ENCODE peak calls at places on chromosomes 3 and 15, in five cellular contexts. G is activated CD4-positive, alpha-beta T cell treated with anti-CD3 and anti-CD28 coated beads for 4 hours; M is activated T-cell treated with anti-CD3 and anti-CD28 coated beads, Interleukin-2, amount 50 U/mL, for 72 hours; J is upper lobe of right lung; Z is mucosa of descending colon. H is an unnamed sample.

GRCh38 chr15:50358805-50359204 is 3.8 kb upstream of the GABPB1 start:
- DNase-seq in G (peak), M (peak), J (no peak), Z (no peak), H (no peak)

GRCh38 chr3:186534113-186534669 is 10.0 kb downstream of the CRYGS start:
- DNase-seq in G (peak), M (peak), J (no peak), Z (peak), H (no peak)

GRCh38 chr3:150545419-150546225 is 674 bp downstream of the SERP1 start:
- DNase-seq in G (peak), M (peak), J (no peak), Z (peak), H (no peak)

GRCh38 chr3:65170357-65171090 is 482.7 kb upstream of the ADAMTS9 start:
- DNase-seq in G (no peak), M (no peak), J (peak), Z (peak), H (no peak)

GRCh38 chr15:79209690-79210089 is 72.8 kb upstream of the ANKRD34C start:
- DNase-seq in G (no peak), M (no peak), J (no peak), Z (no peak), H (no peak)

GRCh38 chr3:28700728-28701127 is 352.1 kb upstream of the AZI2 start:
- DNase-seq in G (no peak), M (no peak), J (no peak), Z (no peak), H (no peak)

GRCh38 chr3:171804618-171805389 is 5.5 kb downstream of the PLD1 start:
- DNase-seq in G (no peak), M (no peak), J (no peak), Z (no peak), H (no peak)

GRCh38 chr15:86002444-86002843 is 77.2 kb upstream of the AGBL1 start:
- DNase-seq in G (no peak), M (no peak), J (no peak), Z (no peak), H (no peak)

GRCh38 chr15:95620934-95621579 is 709.4 kb upstream of the NR2F2 start:
- DNase-seq in G (no peak), M (no peak), J (no peak), Z (no peak), H (no peak)

GRCh38 chr3:117540583-117540982 is 831.0 kb downstream of the TUSC7 start:
- DNase-seq in G (no peak), M (no peak), J (no peak), Z (no peak), H (no peak)

GRCh38 chr15:69154684-69155083 is 5.8 kb upstream of the GLCE start:
- DNase-seq in G (no peak), M (no peak), J (no peak), Z (no peak), H (no peak)

GRCh38 chr3:16639806-16640205 is 34.6 kb upstream of the DAZL start:
- DNase-seq in G (no peak), M (no peak), J (no peak), Z (no peak), H (no peak)

GRCh38 chr3:124035463-124036121 is 43.7 kb upstream of the ROPN1 start:
- DNase-seq in G (no peak), M (no peak), J (no peak), Z (no peak), H (no peak)

GRCh38 chr3:13595485-13595884 is 46.6 kb downstream of the FBLN2 start:
- DNase-seq in G (no peak), M (no peak), J (no peak), Z (no peak), H (no peak)

GRCh38 chr3:190586631-190587000 is 72.7 kb downstream of the IL1RAP start:
- DNase-seq in G (peak), M (peak), J (no peak), Z (no peak), H (no peak)

GRCh38 chr3:167350245-167350862 is 29.7 kb downstream of the ZBBX start:
- DNase-seq in G (no peak), M (no peak), J (no peak), Z (no peak), H (no peak)

GRCh38 chr3:40800343-40800742 is 275.6 kb downstream of the ZNF621 start:
- DNase-seq in G (no peak), M (no peak), J (no peak), Z (peak), H (peak)

GRCh38 chr15:63551400-63551799 is 45.8 kb upstream of the FBXL22 start:
- DNase-seq in G (no peak), M (no peak), J (no peak), Z (no peak), H (no peak)

GRCh38 chr3:7709383-7710082 is 792.1 kb upstream of the LMCD1 start:
- DNase-seq in G (no peak), M (no peak), J (no peak), Z (no peak), H (no peak)

GRCh38 chr15:77419050-77419835 is 661 bp downstream of the PEAK1 start:
- DNase-seq in G (peak), M (peak), J (peak), Z (peak), H (peak)

GRCh38 chr15:77081971-77082370 is 11.1 kb upstream of the TSPAN3 start:
- DNase-seq in G (no peak), M (no peak), J (no peak), Z (no peak), H (no peak)

GRCh38 chr15:33584797-33585196 is 274.0 kb downstream of the RYR3 start:
- DNase-seq in G (no peak), M (no peak), J (no peak), Z (no peak), H (no peak)

GRCh38 chr3:187954486-187955075 is 199.4 kb upstream of the LPP start:
- DNase-seq in G (no peak), M (no peak), J (no peak), Z (no peak), H (no peak)

GRCh38 chr3:132006605-132007204 is 28.1 kb downstream of the CPNE4 start:
- DNase-seq in G (no peak), M (peak), J (no peak), Z (peak), H (no peak)

GRCh38 chr3:116445291-116445841 is at the start of gene LSAMP:
- DNase-seq in G (no peak), M (no peak), J (no peak), Z (no peak), H (no peak)

GRCh38 chr3:23165571-23165970 is 37.6 kb upstream of the UBE2E2 start:
- DNase-seq in G (no peak), M (no peak), J (no peak), Z (no peak), H (no peak)

GRCh38 chr3:157122116-157122515 is 37.8 kb downstream of the CCNL1 start:
- DNase-seq in G (no peak), M (no peak), J (no peak), Z (no peak), H (peak)

GRCh38 chr3:180744226-180744625 is 64.9 kb upstream of the CCDC39 start:
- DNase-seq in G (no peak), M (no peak), J (no peak), Z (no peak), H (no peak)

GRCh38 chr15:42593143-42593542 is 17.7 kb downstream of the STARD9 start:
- DNase-seq in G (no peak), M (no peak), J (no peak), Z (no peak), H (no peak)

GRCh38 chr15:49570672-49571071 is 49.9 kb downstream of the FAM227B start:
- DNase-seq in G (no peak), M (no peak), J (no peak), Z (no peak), H (no peak)

GRCh38 chr15:25713736-25714537 is 149.2 kb downstream of the ATP10A start:
- DNase-seq in G (no peak), M (no peak), J (no peak), Z (no peak), H (peak)

GRCh38 chr3:23301817-23302216 is 98.7 kb downstream of the UBE2E2 start:
- DNase-seq in G (no peak), M (no peak), J (no peak), Z (no peak), H (no peak)

GRCh38 chr3:150453353-150453752 is 45.3 kb downstream of the TSC22D2 start:
- DNase-seq in G (no peak), M (no peak), J (no peak), Z (peak), H (no peak)

H was measured in RWPE2.